ENCODE peak calls at places on chromosome X, in four cellular contexts. N is iPS DF 6.9, V is A549, M is fibroblast of pulmonary artery. U is an unnamed sample.
A peak's percentile ranks its signal among the peaks of the same experiment; 100 is the strongest.

GRCh38 chrX:1909419-1910206 is 294.8 kb downstream of the ASMT start:
- DNase-seq in M (no peak), N (no peak), V (no peak), U (no peak)

GRCh38 chrX:126165721-126166401 is at the start of gene DCAF12L2:
- DNase-seq in M (no peak), N (no peak), V (peak; percentile 4), U (no peak)

GRCh38 chrX:29690061-29690460 is 525.3 kb upstream of the MAGEB2 start:
- DNase-seq in M (peak; percentile 72), V (no peak), N (no peak), U (no peak)

GRCh38 chrX:63275127-63275526 is 76.0 kb downstream of the SPIN4 start:
- DNase-seq in M (peak; percentile 6), V (peak; percentile 19), N (peak; percentile 1), U (no peak)

GRCh38 chrX:19440713-19441112 is 74.6 kb downstream of the MAP3K15 start:
- DNase-seq in V (no peak), N (no peak), M (peak; percentile 61), U (peak; percentile 6)

GRCh38 chrX:68876731-68877130 is 47.9 kb downstream of the EFNB1 start:
- DNase-seq in V (no peak), M (no peak), N (no peak), U (no peak)

GRCh38 chrX:82218361-82218760 is 1016.5 kb downstream of the SH3BGRL start:
- DNase-seq in N (no peak), V (peak; percentile 39), M (no peak), U (no peak)

GRCh38 chrX:134542485-134542884 is 82.5 kb downstream of the HPRT1 start:
- DNase-seq in V (peak; percentile 53), M (peak; percentile 81), N (no peak), U (peak; percentile 48)

GRCh38 chrX:77899081-77899828 is at the start of gene COX7B:
- DNase-seq in M (peak; percentile 98), N (peak; percentile 72), V (peak; percentile 97), U (peak; percentile 92)

GRCh38 chrX:47327902-47328301 is 42.5 kb upstream of the ZNF157 start:
- DNase-seq in N (no peak), M (no peak), V (no peak), U (no peak)

GRCh38 chrX:15915959-15916703 is 61.5 kb upstream of the AP1S2 start:
- DNase-seq in V (no peak), M (peak; percentile 38), N (no peak), U (no peak)

GRCh38 chrX:148381603-148382002 is 118.8 kb upstream of the AFF2 start:
- DNase-seq in V (no peak), N (no peak), M (no peak), U (no peak)

GRCh38 chrX:137565318-137565904 is 516 bp upstream of the ZIC3 start:
- DNase-seq in M (no peak), N (no peak), V (no peak), U (no peak)
- H3K4me3 ChIP-seq in M (peak overlapping the region; percentile 37), N (peak overlapping the region; percentile 100), V (no peak overlapping the region), U (peak overlapping the region; percentile 66)

GRCh38 chrX:41452972-41453371 is 5.8 kb downstream of the NYX start:
- DNase-seq in M (peak; percentile 36), V (no peak), N (no peak), U (peak; percentile 87)

GRCh38 chrX:41452565-41452964 is 5.4 kb downstream of the NYX start:
- DNase-seq in M (no peak), N (no peak), V (no peak), U (no peak)

GRCh38 chrX:41449138-41449537 is 2.0 kb downstream of the NYX start:
- DNase-seq in M (no peak), V (no peak), N (no peak), U (no peak)

GRCh38 chrX:41447897-41448296 is 754 bp downstream of the NYX start:
- DNase-seq in V (no peak), M (no peak), N (no peak), U (no peak)

GRCh38 chrX:41449615-41450014 is 2.5 kb downstream of the NYX start:
- DNase-seq in V (no peak), N (no peak), M (no peak), U (no peak)
- H3K4me3 ChIP-seq in V (peak overlapping the region; percentile 1), N (no peak overlapping the region), M (peak overlapping the region; percentile 21), U (no peak overlapping the region)

GRCh38 chrX:131791608-131792355 is 231.3 kb upstream of the STK26 start:
- DNase-seq in M (no peak), N (no peak), V (no peak), U (no peak)

GRCh38 chrX:131792789-131793462 is 230.2 kb upstream of the STK26 start:
- DNase-seq in N (no peak), V (peak; percentile 95), M (no peak), U (peak; percentile 94)

GRCh38 chrX:131795442-131796229 is 227.5 kb upstream of the STK26 start:
- DNase-seq in N (no peak), M (no peak), V (no peak), U (no peak)

GRCh38 chrX:131789664-131790063 is 233.4 kb upstream of the STK26 start:
- DNase-seq in M (no peak), V (no peak), N (no peak), U (no peak)

DNA sequence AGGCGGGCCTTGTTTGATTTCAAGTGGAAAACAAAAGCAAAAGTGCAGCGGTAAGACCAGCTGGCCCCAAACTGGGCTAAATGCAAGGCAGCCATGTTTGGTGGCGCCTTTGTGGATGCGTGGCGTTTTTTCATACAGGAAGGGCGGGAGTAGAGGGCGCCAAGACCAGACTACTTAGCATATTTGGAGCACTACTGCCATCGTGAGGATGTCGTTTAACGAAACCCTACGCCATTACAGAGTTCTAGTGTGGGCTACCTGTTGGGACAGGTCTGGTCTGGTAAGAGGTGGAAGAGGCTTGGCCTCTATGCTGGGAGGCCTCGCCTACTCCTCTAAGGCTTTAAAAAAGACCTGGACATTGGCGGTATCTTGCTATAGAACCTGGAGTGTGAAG is 230.7 kb upstream of the STK26 start:
- DNase-seq in M (no peak), N (no peak), V (peak; percentile 96), U (peak; percentile 92)
- H3K4me3 ChIP-seq in M (no peak overlapping the region), N (no peak overlapping the region), V (peak overlapping the region; percentile 59), U (peak overlapping the region; percentile 30)

GRCh38 chrX:149504226-149504914 is 736 bp downstream of the IDS start:
- DNase-seq in N (no peak), V (peak; percentile 78), M (no peak), U (no peak)
- H3K4me3 ChIP-seq in N (peak overlapping the region; percentile 61), V (peak overlapping the region; percentile 65), M (peak overlapping the region; percentile 65), U (peak overlapping the region; percentile 57)

GRCh38 chrX:102560423-102561068 is 38.8 kb upstream of the ARMCX5 start:
- DNase-seq in N (no peak), M (no peak), V (no peak), U (no peak)
- H3K4me3 ChIP-seq in N (no peak overlapping the region), M (no peak overlapping the region), V (no peak overlapping the region), U (no peak overlapping the region)

GRCh38 chrX:153643431-153644351 is 3.3 kb upstream of the DUSP9 start:
- DNase-seq in M (no peak), V (peak; percentile 43), N (no peak), U (no peak)
- H3K4me3 ChIP-seq in M (no peak overlapping the region), V (peak overlapping the region; percentile 59), N (peak overlapping the region; percentile 17), U (no peak overlapping the region)

U was measured in astrocyte of the cerebellum.